ENCODE peak calls at places on chromosomes 11 and 22, in six cellular contexts. A is stomach, V is right cardiac atrium, T is heart right ventricle, L is suprapubic skin, E is Panc1. I is an unnamed sample. For H3K27me3, the result is how much of the 10 kb centered on the place peaks cover.

GRCh38 chr22:31650391-31650790 is 11.6 kb downstream of the PISD start:
- DNase-seq in A (no peak), V (no peak), T (no peak), L (no peak), E (no peak), I (no peak)

GRCh38 chr11:15194671-15195415 is 80.1 kb downstream of the INSC start:
- DNase-seq in A (no peak), V (no peak), T (no peak), L (no peak), E (no peak), I (no peak)

GRCh38 chr11:76141901-76142300 is 64.4 kb downstream of the WNT11 start:
- DNase-seq in A (no peak), V (no peak), T (no peak), L (no peak), E (no peak), I (no peak)

GRCh38 chr22:29719894-29720645 is at the start of gene CABP7:
- DNase-seq in A (no peak), V (no peak), T (no peak), L (no peak), E (no peak), I (no peak)

GRCh38 chr11:64000026-64000739 is 13.9 kb downstream of the OTUB1 start:
- DNase-seq in A (peak), V (peak), T (peak), L (no peak), E (no peak), I (no peak)

GRCh38 chr11:91912322-91912721 is 312.3 kb upstream of the FAT3 start:
- DNase-seq in A (no peak), V (no peak), T (no peak), L (no peak), E (no peak), I (no peak)

GRCh38 chr11:110896358-110896757 is 184.1 kb upstream of the ARHGAP20 start:
- DNase-seq in A (no peak), V (no peak), T (no peak), L (no peak), E (no peak), I (no peak)

GRCh38 chr22:19121631-19122142 is 525 bp downstream of the DGCR2 start:
- DNase-seq in A (peak), V (peak), T (peak), L (peak), E (no peak), I (peak)

GRCh38 chr22:30262917-30263741 is 3.5 kb downstream of the OSM start:
- DNase-seq in A (peak), V (peak), T (peak), L (peak), E (no peak), I (peak)

GRCh38 chr11:77449060-77449521 is 24.8 kb downstream of the PAK1 start:
- DNase-seq in A (no peak), V (no peak), T (no peak), L (no peak), E (no peak), I (no peak)

GRCh38 chr22:28029201-28029948 is 110.3 kb upstream of the PITPNB start:
- DNase-seq in A (peak), V (peak), T (peak), L (no peak), E (no peak), I (no peak)

GRCh38 chr11:87589082-87589481 is 551.3 kb downstream of the TMEM135 start:
- DNase-seq in A (no peak), V (peak), T (no peak), L (no peak), E (no peak), I (no peak)

GRCh38 chr11:131684111-131685060 is 314.0 kb downstream of the NTM start:
- DNase-seq in A (no peak), V (peak), T (no peak), L (no peak), E (no peak), I (no peak)

GRCh38 chr11:9530901-9531625 is 42.4 kb upstream of the WEE1 start:
- DNase-seq in A (no peak), V (no peak), T (no peak), L (no peak), E (no peak), I (no peak)

GRCh38 chr11:79052539-79052938 is 388.3 kb downstream of the TENM4 start:
- DNase-seq in A (no peak), V (peak), T (no peak), L (no peak), E (no peak), I (peak)

GRCh38 chr22:38262051-38262795 is 10.6 kb downstream of the TMEM184B start:
- DNase-seq in A (peak), V (peak), T (no peak), L (no peak), E (no peak), I (peak)

GRCh38 chr11:110095554-110095953 is 2.4 kb downstream of the ZC3H12C start:
- DNase-seq in A (no peak), V (no peak), T (no peak), L (no peak), E (no peak), I (no peak)

GRCh38 chr11:56404393-56404792 is 8.1 kb upstream of the OR5AL1 start:
- DNase-seq in A (no peak), V (no peak), T (no peak), L (no peak), E (no peak), I (no peak)

GRCh38 chr22:21697021-21697771 is 31.4 kb downstream of the PPIL2 start:
- DNase-seq in A (no peak), V (peak), T (no peak), L (no peak), E (no peak), I (no peak)

GRCh38 chr11:114257621-114258558 is 38.3 kb upstream of the NNMT start:
- DNase-seq in A (no peak), V (peak), T (peak), L (no peak), E (no peak), I (no peak)
- H3K27me3 ChIP-seq in A (under half), V (under half), T (under half), L (under half), E (under half), I (under half)

DNA sequence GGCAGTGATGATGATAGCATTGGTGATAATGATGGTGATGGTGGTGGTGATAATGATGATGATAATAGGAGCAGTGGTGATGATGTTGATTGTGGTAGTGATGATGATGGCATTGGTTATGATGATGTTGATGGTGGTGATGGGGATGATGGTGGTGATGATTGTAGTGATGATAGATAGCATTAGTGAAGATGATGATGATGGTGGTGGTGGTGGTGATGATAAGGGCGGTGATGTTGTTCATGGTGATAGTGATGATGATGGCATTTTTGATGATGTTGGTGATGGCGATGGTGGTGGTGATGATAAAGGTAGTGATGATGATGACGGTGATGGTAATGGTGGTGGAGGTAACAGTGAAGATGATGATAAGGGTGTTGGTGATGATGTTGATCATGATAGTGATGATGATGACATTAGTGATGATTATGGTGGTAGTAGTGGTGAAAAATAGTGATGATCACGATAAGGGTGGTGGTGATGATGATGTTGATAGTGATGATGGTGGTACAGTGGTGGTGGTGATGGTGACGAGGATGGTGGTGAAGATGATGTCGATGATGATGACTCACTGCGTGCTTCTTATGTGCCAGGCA is 93.0 kb downstream of the MPPED1 start:
- DNase-seq in A (no peak), V (no peak), T (no peak), L (no peak), E (no peak), I (no peak)
- H3K27me3 ChIP-seq in A (under half), V (under half), T (under half), L (under half), E (under half), I (under half)

DNA sequence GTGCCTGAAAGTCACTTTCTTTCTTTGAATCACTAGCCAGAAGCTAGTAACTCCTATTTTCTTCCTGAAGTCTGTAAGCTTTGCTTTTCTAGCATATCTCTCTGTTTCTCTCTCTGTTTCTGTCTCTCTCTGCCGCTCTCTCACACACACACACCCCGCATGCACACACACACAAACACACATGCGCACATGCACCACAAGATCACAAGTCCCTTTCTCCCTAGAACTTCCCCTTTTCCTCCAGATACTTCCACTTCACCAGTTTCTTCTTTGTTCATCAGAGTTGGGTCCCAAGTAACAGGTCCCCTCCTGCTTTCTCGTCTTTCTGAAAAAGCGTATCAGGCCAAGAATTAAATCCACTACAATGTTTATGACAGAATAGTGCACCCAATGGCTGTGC is 148.5 kb upstream of the HSD17B12 start:
- DNase-seq in A (no peak), V (no peak), T (no peak), L (no peak), E (no peak), I (no peak)
- H3K27me3 ChIP-seq in A (under half), V (under half), T (under half), L (under half), E (under half), I (under half)

GRCh38 chr11:35635933-35636332 is 17.7 kb downstream of the FJX1 start:
- DNase-seq in A (no peak), V (no peak), T (no peak), L (no peak), E (no peak), I (no peak)
- H3K27me3 ChIP-seq in A (under half), V (under half), T (under half), L (under half), E (under half), I (under half)

DNA sequence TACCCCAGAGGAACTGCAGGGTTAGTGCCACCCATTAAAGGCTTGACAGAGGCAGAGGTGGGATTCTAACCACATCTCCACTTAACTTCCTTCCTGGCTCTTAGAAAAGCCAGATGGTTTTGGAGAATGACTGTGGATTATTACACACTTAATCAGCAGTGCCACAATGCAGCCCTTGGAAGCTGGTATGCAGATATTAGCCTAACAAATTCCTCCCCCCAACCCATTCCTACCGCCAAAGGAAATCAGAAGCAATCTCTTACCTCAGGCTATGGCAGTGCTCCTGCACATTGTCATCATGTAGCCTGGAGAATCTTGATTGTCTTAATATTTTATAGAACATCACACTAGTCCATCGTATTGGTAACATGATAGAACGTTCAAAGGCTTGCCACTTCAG is 23.1 kb upstream of the NRGN start:
- DNase-seq in A (no peak), V (no peak), T (no peak), L (no peak), E (no peak), I (no peak)
- H3K27me3 ChIP-seq in A (under half), V (under half), T (under half), L (half or more), E (under half), I (half or more)

GRCh38 chr11:113176971-113177370 is 137.4 kb upstream of the TTC12 start:
- DNase-seq in A (no peak), V (no peak), T (no peak), L (no peak), E (no peak), I (no peak)
- H3K27me3 ChIP-seq in A (under half), V (under half), T (under half), L (under half), E (under half), I (under half)

GRCh38 chr11:120039031-120039430 is 98.9 kb downstream of the TRIM29 start:
- DNase-seq in A (no peak), V (no peak), T (no peak), L (no peak), E (no peak), I (no peak)
- H3K27me3 ChIP-seq in A (under half), V (under half), T (under half), L (under half), E (under half), I (under half)

DNA sequence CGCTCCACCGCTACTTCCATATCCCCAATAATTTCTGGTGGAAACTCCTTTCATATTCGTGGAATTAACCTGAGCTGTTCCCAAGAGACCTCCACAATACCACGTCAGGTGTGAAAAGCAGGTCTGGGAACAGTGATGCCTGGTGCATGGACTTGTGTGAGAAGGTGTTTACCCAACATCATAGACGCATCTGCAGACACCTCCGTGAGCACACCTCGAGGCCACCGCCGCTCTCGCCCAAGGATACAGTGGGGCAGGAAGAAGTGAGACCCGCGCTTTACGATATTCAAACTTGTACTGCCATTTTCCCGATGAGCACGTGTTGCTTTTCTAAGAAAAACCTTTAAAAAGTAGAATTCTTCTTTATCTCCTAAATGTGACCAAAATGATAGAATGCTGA is 8.2 kb downstream of the PHF21B start:
- DNase-seq in A (no peak), V (no peak), T (no peak), L (no peak), E (no peak), I (no peak)
- H3K27me3 ChIP-seq in A (under half), V (under half), T (under half), L (half or more), E (under half), I (under half)